ENCODE peak calls at places on chromosomes 5 and 9, in five cellular contexts. V is heart left ventricle, Q is H1, W is HCT116, H is A549. P is an unnamed sample.

GRCh38 chr9:110555971-110556370 is 23.6 kb downstream of the SVEP1 start:
- DNase-seq in V (peak), Q (no peak), W (no peak), H (peak), P (peak)

GRCh38 chr9:684055-684949 is 157.2 kb upstream of the DMRT1 start:
- DNase-seq in V (no peak), H (no peak), W (no peak), Q (no peak), P (no peak)

GRCh38 chr5:14191325-14191724 is 48.2 kb downstream of the TRIO start:
- DNase-seq in Q (no peak), W (no peak), H (no peak), V (no peak), P (no peak)

GRCh38 chr5:56815657-56816545 is 552 bp downstream of the MAP3K1 start:
- DNase-seq in V (peak), H (peak), Q (no peak), W (no peak), P (peak)

GRCh38 chr5:173235499-173236394 is 741 bp upstream of the NKX2-5 start:
- DNase-seq in W (no peak), H (no peak), Q (no peak), V (no peak), P (no peak)

GRCh38 chr9:77960356-77961153 is 71.1 kb downstream of the GNAQ start:
- DNase-seq in Q (no peak), W (no peak), V (no peak), H (no peak), P (no peak)

GRCh38 chr5:40494631-40495030 is 185.1 kb upstream of the PTGER4 start:
- DNase-seq in V (no peak), H (no peak), W (no peak), Q (no peak), P (no peak)

GRCh38 chr5:43192558-43193170 is 639 bp downstream of the NIM1K start:
- DNase-seq in H (no peak), W (no peak), Q (no peak), V (no peak), P (peak)

GRCh38 chr9:35831040-35831439 is 2.0 kb downstream of the TMEM8B start:
- DNase-seq in Q (no peak), W (no peak), V (no peak), H (no peak), P (no peak)

GRCh38 chr9:23820731-23821399 is 5.2 kb downstream of the ELAVL2 start:
- DNase-seq in H (no peak), V (no peak), W (no peak), Q (no peak), P (no peak)

GRCh38 chr5:53994148-53994547 is 316.2 kb downstream of the ARL15 start:
- DNase-seq in H (no peak), W (no peak), Q (no peak), V (no peak), P (no peak)

GRCh38 chr5:127988149-127988755 is 95.3 kb upstream of the SLC12A2 start:
- DNase-seq in H (peak), V (no peak), W (peak), Q (no peak), P (no peak)

GRCh38 chr5:163503106-163504090 is 2.0 kb upstream of the MAT2B start:
- DNase-seq in Q (peak), V (peak), W (peak), H (peak), P (no peak)

GRCh38 chr5:142803428-142804111 is 33.4 kb downstream of the ARHGAP26 start:
- DNase-seq in V (peak), W (no peak), Q (no peak), H (peak), P (no peak)

GRCh38 chr9:124257070-124257864 is 482 bp upstream of the NEK6 start:
- DNase-seq in Q (no peak), V (no peak), H (no peak), W (no peak), P (no peak)

GRCh38 chr5:124157320-124157719 is 589.1 kb downstream of the ZNF608 start:
- DNase-seq in Q (no peak), W (no peak), V (no peak), H (no peak), P (no peak)

DNA sequence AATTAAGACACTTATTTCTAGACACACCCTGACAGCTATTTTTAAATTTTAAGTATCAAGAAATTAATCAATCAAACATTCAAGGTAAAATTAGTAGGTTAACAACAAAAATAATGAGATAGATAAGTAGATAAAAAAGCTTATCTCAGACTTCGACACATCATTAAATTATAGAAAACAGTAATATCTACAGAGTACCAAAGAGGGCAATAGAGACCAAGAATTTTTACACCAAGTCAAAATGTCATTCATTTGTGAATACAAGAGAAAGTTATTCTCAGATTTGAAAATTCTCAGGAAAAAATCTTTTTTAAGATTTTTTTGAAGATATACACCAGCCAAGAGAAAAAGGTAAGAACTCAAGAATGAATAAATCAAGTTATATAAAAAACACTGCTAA is 445.6 kb downstream of the ACTL7B start:
- DNase-seq in H (no peak), V (no peak), W (no peak), Q (no peak), P (no peak)
- TF ChIP-seq POLR2A in H (no peak), V (no peak), W (no peak), Q (no peak), P (no peak)

GRCh38 chr5:133599600-133599999 is 12.7 kb downstream of the FSTL4 start:
- DNase-seq in Q (no peak), W (no peak), H (no peak), V (no peak), P (no peak)

GRCh38 chr5:133595465-133595864 is 16.9 kb downstream of the FSTL4 start:
- DNase-seq in V (no peak), W (no peak), H (no peak), Q (no peak), P (no peak)

GRCh38 chr5:133599044-133599443 is 13.3 kb downstream of the FSTL4 start:
- DNase-seq in Q (no peak), H (no peak), W (no peak), V (no peak), P (no peak)

GRCh38 chr5:133596049-133596448 is 16.3 kb downstream of the FSTL4 start:
- DNase-seq in Q (no peak), H (no peak), W (no peak), V (no peak), P (no peak)
- H3K4me3 ChIP-seq in Q (no peak), H (no peak), W (no peak), V (no peak), P (no peak)

GRCh38 chr9:98104445-98104881 is 14.6 kb downstream of the TRIM14 start:
- DNase-seq in H (no peak), V (no peak), W (no peak), Q (no peak), P (peak)
- TF ChIP-seq POLR2A in H (no peak), V (no peak), W (no peak), Q (no peak), P (no peak)

DNA sequence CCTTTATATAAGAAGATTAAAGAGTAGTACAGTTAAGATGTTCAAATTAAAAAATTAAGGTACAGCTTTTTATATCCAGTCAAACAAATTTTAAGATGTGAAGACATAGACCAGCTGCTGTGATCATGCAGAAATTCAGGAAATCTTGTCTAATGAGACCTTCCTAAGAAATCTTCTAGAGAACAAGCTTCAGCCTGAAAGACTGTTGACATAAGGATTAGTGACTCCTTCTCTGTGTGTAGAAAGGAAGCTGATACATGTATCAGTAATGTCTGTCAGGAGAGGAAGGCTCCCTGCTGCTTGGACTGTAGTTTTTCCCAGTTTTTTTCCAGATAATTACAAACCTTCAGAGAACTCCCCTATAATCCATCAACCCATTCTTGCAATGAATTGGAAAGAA is 75.8 kb upstream of the PCSK5 start:
- DNase-seq in Q (no peak), H (no peak), W (no peak), V (no peak), P (no peak)
- H3K4me3 ChIP-seq in Q (no peak), H (no peak), W (no peak), V (no peak), P (no peak)

GRCh38 chr9:70411141-70411929 is 3.1 kb downstream of the KLF9 start:
- DNase-seq in H (no peak), W (no peak), Q (no peak), V (peak), P (peak)
- TF ChIP-seq POLR2A in H (no peak), W (no peak), Q (no peak), V (peak), P (no peak)

GRCh38 chr5:67196537-67197059 is at the start of gene CD180:
- DNase-seq in V (peak), Q (no peak), W (no peak), H (no peak), P (no peak)
- H3K4me3 ChIP-seq in V (no peak), Q (no peak), W (no peak), H (no peak), P (no peak)

GRCh38 chr5:140403613-140404012 is 2.0 kb downstream of the ANKHD1 start:
- DNase-seq in Q (no peak), V (no peak), H (no peak), W (no peak), P (no peak)

GRCh38 chr5:140400730-140401361 is 787 bp upstream of the ANKHD1 start:
- DNase-seq in Q (peak), H (peak), W (peak), V (peak), P (peak)

GRCh38 chr5:140402258-140403074 is 833 bp downstream of the ANKHD1 start:
- DNase-seq in V (peak), Q (no peak), H (peak), W (no peak), P (no peak)

GRCh38 chr5:140398379-140398811 is 3.2 kb upstream of the ANKHD1 start:
- DNase-seq in V (no peak), H (peak), W (no peak), Q (no peak), P (no peak)

DNA sequence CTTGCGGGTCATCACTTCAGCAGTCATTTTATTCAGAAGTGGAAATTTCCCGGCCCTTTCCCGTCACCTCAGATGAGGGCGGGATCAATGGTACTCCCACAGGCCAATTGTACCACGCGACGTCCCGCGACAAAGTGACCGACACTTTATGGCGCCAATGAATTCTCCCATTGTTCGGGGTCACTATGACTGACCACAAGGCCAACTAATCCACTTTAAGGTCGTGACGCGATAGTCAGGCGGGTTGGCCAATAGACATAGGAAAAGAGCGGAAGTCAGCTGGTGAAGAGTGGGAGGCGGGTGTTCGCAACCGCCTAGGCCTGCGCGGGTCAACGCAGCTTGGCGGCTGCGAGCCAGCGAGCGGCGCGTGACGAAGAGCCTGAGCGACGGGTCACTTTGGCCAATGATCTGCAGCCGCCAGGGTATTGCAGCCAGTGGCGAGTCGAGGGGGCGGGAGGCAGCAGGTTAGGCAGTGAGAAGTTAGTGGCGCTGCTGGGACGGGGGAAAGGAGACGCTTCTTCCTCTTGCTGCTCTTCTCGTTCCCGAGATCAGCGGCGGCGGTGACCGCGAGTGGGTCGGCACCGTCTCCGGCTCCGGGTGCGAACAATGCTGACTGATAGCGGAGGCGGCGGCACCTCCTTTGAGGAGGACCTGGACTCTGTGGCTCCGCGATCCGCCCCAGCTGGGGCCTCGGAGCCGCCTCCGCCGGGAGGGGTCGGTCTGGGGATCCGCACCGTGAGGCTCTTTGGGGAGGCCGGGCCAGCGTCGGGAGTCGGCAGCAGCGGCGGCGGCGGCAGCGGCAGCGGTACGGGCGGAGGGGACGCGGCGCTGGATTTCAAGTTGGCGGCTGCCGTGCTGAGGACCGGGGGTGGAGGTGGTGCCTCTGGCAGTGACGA is at the start of gene ANKHD1:
- DNase-seq in V (peak), W (peak), Q (peak), H (peak), P (peak)
- TF ChIP-seq POLR2A in V (peak), W (peak), Q (peak), H (peak), P (peak)

GRCh38 chr9:112168197-112168596 is 6.9 kb downstream of the SUSD1 start:
- DNase-seq in H (no peak), V (no peak), Q (no peak), W (no peak), P (no peak)
- H3K4me3 ChIP-seq in H (no peak), V (no peak), Q (no peak), W (no peak), P (no peak)

DNA sequence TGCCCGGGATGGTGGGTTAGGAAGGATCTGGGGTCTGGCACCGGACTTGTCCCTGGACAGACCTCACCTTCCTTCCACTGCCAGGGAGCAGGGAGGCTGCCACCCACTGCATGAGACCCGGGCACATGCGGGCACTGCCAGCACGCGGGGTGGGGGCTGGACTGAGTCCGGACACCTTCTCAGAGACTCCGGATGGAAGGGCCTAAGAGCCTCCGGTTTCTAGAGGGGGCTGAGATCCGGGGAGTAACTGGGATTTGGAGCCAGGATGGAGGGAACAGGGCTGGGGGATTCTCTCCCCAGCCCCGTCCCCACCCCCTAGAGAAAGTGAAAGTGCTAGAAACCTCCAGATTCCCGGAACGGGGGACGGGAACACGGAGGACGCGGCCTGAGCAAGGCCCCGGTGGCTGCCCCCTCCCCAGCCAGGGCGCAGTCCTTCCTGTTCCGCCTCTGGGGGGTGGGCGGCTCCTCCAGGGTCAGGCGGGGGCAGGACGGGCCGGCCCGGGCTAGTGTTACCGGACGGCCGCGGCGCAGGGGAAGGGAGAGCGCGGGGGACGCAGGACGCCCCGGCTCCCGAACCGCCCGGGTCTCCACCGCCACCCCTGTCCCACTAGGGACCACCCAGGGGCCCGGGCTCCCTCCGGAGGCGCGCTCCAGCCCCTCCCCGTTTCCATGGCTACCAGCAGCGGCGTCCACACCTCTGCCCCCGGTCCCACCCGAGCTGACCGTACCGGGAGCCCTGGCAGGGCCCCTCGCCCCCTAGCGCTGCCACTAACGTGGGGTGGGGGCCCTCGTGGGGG is 735 bp downstream of the SLC12A7 start:
- DNase-seq in W (no peak), Q (no peak), V (peak), H (peak), P (no peak)
- TF ChIP-seq POLR2A in W (no peak), Q (no peak), V (no peak), H (no peak), P (peak)

GRCh38 chr9:127232833-127233549 is 31.6 kb upstream of the GARNL3 start:
- DNase-seq in Q (no peak), V (no peak), H (no peak), W (no peak), P (no peak)
- H3K4me3 ChIP-seq in Q (no peak), V (no peak), H (no peak), W (no peak), P (no peak)